ENCODE peak calls at places on chromosome 19, in four cellular contexts. E, H, R and L are unnamed samples.

GRCh38 chr19:45498411-45499195 is at the start of gene PPM1N:
- DNase-seq in E (peak; percentile 34), R (no peak), H (no peak), L (no peak)

GRCh38 chr19:51739466-51740213 is 12.0 kb downstream of the FPR1 start:
- DNase-seq in E (no peak), R (no peak), H (no peak), L (no peak)

GRCh38 chr19:50460161-50460765 is 16.0 kb upstream of the EMC10 start:
- DNase-seq in H (no peak), R (no peak), E (peak; percentile 22), L (no peak)

GRCh38 chr19:50646074-50646807 is 3.0 kb upstream of the C19orf81 start:
- DNase-seq in E (peak; percentile 89), R (no peak), H (no peak), L (no peak)

GRCh38 chr19:57572415-57572947 is 6.2 kb downstream of the ZNF416 start:
- DNase-seq in R (no peak), H (no peak), E (no peak), L (no peak)

GRCh38 chr19:47608908-47609879 is at the start of gene BICRA:
- DNase-seq in R (peak; percentile 92), E (peak; percentile 92), H (peak; percentile 74), L (peak; percentile 95)

GRCh38 chr19:51548213-51548651 is 16.8 kb upstream of the SIGLEC6 start:
- DNase-seq in H (no peak), E (no peak), R (no peak), L (no peak)

GRCh38 chr19:50703915-50704548 is 15.6 kb downstream of the SHANK1 start:
- DNase-seq in R (no peak), H (no peak), E (peak; percentile 9), L (no peak)

GRCh38 chr19:46100344-46100743 is 24.1 kb downstream of the IGFL3 start:
- DNase-seq in R (no peak), E (no peak), H (no peak), L (no peak)

GRCh38 chr19:12411893-12412292 is 10.8 kb upstream of the ZNF799 start:
- DNase-seq in H (no peak), R (no peak), E (no peak), L (no peak)

GRCh38 chr19:18119243-18120105 is 21.9 kb downstream of the MAST3 start:
- DNase-seq in E (no peak), R (no peak), H (no peak), L (no peak)

GRCh38 chr19:19315444-19315843 is 4.9 kb downstream of the SUGP1 start:
- DNase-seq in E (no peak), H (no peak), R (no peak), L (no peak)

GRCh38 chr19:40530091-40530901 is 46.4 kb upstream of the SHKBP1 start:
- DNase-seq in H (peak; percentile 25), R (no peak), E (no peak), L (no peak)

GRCh38 chr19:42206871-42207755 is 10.4 kb downstream of the DEDD2 start:
- DNase-seq in H (no peak), R (no peak), E (no peak), L (no peak)

GRCh38 chr19:44685877-44686276 is 13.1 kb upstream of the CEACAM16 start:
- DNase-seq in H (no peak), E (peak; percentile 69), R (no peak), L (peak; percentile 56)

GRCh38 chr19:8333771-8334457 is 9.1 kb downstream of the KANK3 start:
- DNase-seq in R (no peak), E (no peak), H (no peak), L (no peak)

GRCh38 chr19:33395561-33396550 is 22.3 kb downstream of the CEBPG start:
- DNase-seq in E (peak; percentile 73), R (no peak), H (no peak), L (peak; percentile 47)

GRCh38 chr19:18317998-18318800 is 4.7 kb downstream of the LSM4 start:
- DNase-seq in E (no peak), H (no peak), R (no peak), L (peak; percentile 85)

GRCh38 chr19:11063434-11063833 is 25.8 kb upstream of the LDLR start:
- DNase-seq in R (no peak), H (no peak), E (no peak), L (no peak)

GRCh38 chr19:18297308-18297707 is 15.9 kb upstream of the JUND start:
- DNase-seq in H (no peak), R (no peak), E (peak; percentile 35), L (no peak)

GRCh38 chr19:44585371-44586141 is 27.8 kb upstream of the IGSF23 start:
- DNase-seq in R (no peak), H (no peak), E (peak; percentile 55), L (no peak)

GRCh38 chr19:23795462-23795861 is 36.8 kb upstream of the ZNF681 start:
- DNase-seq in R (no peak), H (no peak), E (no peak), L (no peak)

GRCh38 chr19:58563034-58563573 is 4.7 kb upstream of the UBE2M start:
- DNase-seq in E (peak; percentile 21), R (no peak), H (peak; percentile 1), L (no peak)

GRCh38 chr19:38880882-38881609 is 3.0 kb upstream of the RINL start:
- DNase-seq in E (no peak), R (no peak), H (no peak), L (no peak)

GRCh38 chr19:44746946-44747738 is 1.4 kb upstream of the BCL3 start:
- DNase-seq in R (peak; percentile 98), E (peak; percentile 98), H (peak; percentile 81), L (peak; percentile 97)

GRCh38 chr19:33719366-33720154 is 77.1 kb upstream of the KCTD15 start:
- DNase-seq in E (no peak), H (no peak), R (no peak), L (no peak)

GRCh38 chr19:11659612-11660011 is 62.3 kb downstream of the ZNF627 start:
- DNase-seq in E (peak; percentile 10), H (no peak), R (no peak), L (no peak)

GRCh38 chr19:41799444-41800000 is 3.1 kb downstream of the CEACAM3 start:
- DNase-seq in R (peak; percentile 34), E (no peak), H (no peak), L (no peak)

GRCh38 chr19:29084266-29084665 is 128.7 kb downstream of the UQCRFS1 start:
- DNase-seq in R (no peak), H (no peak), E (peak; percentile 7), L (no peak)

GRCh38 chr19:8240274-8241229 is 31.4 kb downstream of the CERS4 start:
- DNase-seq in H (peak; percentile 38), R (peak; percentile 87), E (peak; percentile 98), L (peak; percentile 92)

GRCh38 chr19:45496349-45496953 is 396 bp downstream of the RTN2 start:
- DNase-seq in R (no peak), E (peak; percentile 28), H (no peak), L (no peak)

GRCh38 chr19:9912551-9913236 is 23.6 kb downstream of the OLFM2 start:
- DNase-seq in E (no peak), H (no peak), R (no peak), L (no peak)
- H3K4me3 ChIP-seq in E (peak overlapping the region; percentile 42), H (peak overlapping the region; percentile 20), R (peak overlapping the region; percentile 74), L (no peak overlapping the region)

GRCh38 chr19:55385236-55385748 is 440 bp upstream of the RPL28 start:
- DNase-seq in R (peak; percentile 98), H (peak; percentile 89), E (peak; percentile 96), L (peak; percentile 93)

GRCh38 chr19:55385749-55386514 is at the start of gene RPL28:
- DNase-seq in H (peak; percentile 95), E (peak; percentile 99), R (peak; percentile 99), L (peak; percentile 97)

GRCh38 chr19:55387736-55388497 is 2.2 kb downstream of the RPL28 start:
- DNase-seq in E (no peak), R (no peak), H (no peak), L (no peak)

GRCh38 chr19:55384576-55385235 is 614 bp upstream of the TMEM238 start:
- DNase-seq in R (no peak), E (no peak), H (peak; percentile 62), L (no peak)

GRCh38 chr19:55386515-55386947 is 799 bp downstream of the RPL28 start:
- DNase-seq in R (no peak), H (no peak), E (no peak), L (no peak)
- H3K4me1 ChIP-seq in R (peaks cover 11% of the 10 kb centered on the region), H (peaks cover 34% of the 10 kb centered on the region), E (peaks cover 20% of the 10 kb centered on the region), L (peaks cover 30% of the 10 kb centered on the region)

GRCh38 chr19:36488118-36488815 is 1.1 kb downstream of the ZNF566 start:
- DNase-seq in E (no peak), H (no peak), R (no peak), L (no peak)

GRCh38 chr19:36483653-36484052 is 5.7 kb downstream of the ZNF566 start:
- DNase-seq in E (no peak), H (no peak), R (no peak), L (no peak)

GRCh38 chr19:36488816-36489138 is 584 bp downstream of the ZNF566 start:
- DNase-seq in E (no peak), H (peak; percentile 25), R (no peak), L (no peak)

GRCh38 chr19:36489920-36490415 is 607 bp upstream of the ZNF566 start:
- DNase-seq in H (peak; percentile 84), R (peak; percentile 84), E (peak; percentile 97), L (peak; percentile 87)

DNA sequence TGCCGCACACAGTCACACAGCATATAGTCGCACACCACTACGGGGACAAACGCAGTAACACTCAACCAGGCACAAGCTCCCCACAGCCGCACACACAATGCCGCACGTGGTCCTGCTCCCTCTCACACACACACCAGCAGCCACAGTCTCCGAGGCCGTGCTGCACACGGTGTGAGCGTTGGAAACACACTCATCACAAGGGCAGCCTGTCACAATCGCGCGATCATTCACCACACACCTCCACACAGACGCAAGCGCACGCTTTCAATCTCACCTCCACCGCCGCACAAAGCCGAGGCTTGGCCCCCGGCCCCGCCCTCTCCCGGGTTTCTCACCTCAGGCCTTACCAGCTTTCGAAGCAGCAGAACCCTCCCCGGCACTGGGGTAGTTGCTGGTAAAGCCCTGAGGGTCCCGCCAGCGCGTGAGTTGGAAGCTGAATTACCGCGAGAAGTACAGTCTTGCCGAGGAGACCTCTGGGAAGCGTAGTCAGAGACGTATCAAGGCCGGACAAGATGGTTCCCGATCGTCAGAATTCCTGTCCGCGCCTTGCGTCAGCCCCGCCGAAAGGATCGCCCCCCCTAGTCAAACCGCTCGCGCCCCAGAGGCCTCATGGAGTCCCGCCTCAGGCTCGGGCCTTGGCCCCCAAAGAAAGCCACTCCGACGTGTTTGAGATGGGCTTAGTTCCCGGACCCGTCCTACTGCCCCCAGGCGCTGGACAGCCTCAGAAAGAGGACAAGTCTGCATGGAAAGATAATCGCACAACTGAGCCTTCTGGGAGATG is at the start of gene ZNF566:
- DNase-seq in H (peak; percentile 97), R (peak; percentile 96), E (peak; percentile 98), L (peak; percentile 91)
- H3K4me3 ChIP-seq in H (peak within 1 kb of the TSS; percentile 74), R (peak within 1 kb of the TSS; percentile 71), E (peak within 1 kb of the TSS; percentile 83), L (peak within 1 kb of the TSS; percentile 64)

DNA sequence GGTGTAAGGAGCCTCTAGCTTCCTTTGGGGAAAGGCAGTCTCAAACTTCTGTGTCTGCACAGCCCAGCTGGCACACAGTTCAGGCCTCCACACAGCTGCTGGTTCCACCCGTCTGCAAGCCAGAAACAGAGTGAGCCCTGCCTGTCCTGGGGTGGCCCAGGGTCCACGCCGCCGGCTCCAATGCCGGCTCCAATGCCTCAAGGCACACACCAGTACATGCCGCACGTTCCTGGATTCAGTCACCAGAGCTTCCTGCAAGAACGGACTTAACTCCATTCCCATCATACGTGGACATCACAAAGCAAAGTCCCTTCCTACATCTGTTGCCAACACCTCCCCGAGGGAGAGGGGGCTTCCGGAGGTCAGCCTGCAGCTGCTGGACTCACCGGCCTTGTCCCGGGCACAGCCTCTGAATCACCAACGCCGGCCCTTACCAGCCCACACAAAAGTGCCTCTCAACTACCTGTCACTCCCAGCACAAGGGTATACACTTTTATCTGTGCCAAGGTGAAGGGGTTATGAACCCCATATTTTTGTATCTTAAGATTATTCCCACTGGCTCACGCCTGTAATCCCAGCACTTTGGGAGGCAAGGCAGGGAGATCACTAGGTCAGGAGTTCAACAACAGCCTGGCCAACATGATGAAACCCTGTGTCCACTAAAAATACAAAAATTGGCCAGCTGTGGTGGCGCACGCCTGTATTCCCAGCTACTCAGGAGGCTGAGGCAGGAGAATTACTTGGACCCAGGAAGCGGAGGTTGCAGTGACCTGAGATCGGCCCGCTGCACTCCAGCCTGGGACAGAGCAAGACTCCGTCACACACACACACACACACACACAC is 8.4 kb downstream of the SH3GL1 start:
- DNase-seq in R (peak; percentile 73), H (no peak), E (peak; percentile 72), L (no peak)
- H3K4me1 ChIP-seq in R (peaks cover 35% of the 10 kb centered on the region), H (no peaks in the 10 kb centered on the region), E (peaks cover 55% of the 10 kb centered on the region), L (peaks cover 87% of the 10 kb centered on the region)